ENCODE peak calls at places on chromosomes 3 and 15, in six cellular contexts. Z is foreskin fibroblast, E is neural crest cell, C is astrocyte of the spinal cord, W is brain microvascular endothelial cell, L is tibial nerve. U is an unnamed sample.
A peak's percentile ranks its signal among the peaks of the same experiment; 100 is the strongest.

GRCh38 chr3:43581343-43581742 is 40.5 kb downstream of the ANO10 start:
- DNase-seq in Z (peak; percentile 49), W (no peak), E (no peak), C (no peak), L (no peak), U (no peak)

GRCh38 chr3:134374791-134375541 is 719 bp upstream of the AMOTL2 start:
- DNase-seq in E (no peak), L (no peak), C (no peak), W (no peak), Z (no peak), U (no peak)

GRCh38 chr3:182435860-182436259 is 357.4 kb upstream of the ATP11B start:
- DNase-seq in L (no peak), C (no peak), W (no peak), E (no peak), Z (no peak), U (no peak)

GRCh38 chr15:88878720-88879184 is 16.6 kb downstream of the HAPLN3 start:
- DNase-seq in C (peak; percentile 30), Z (peak; percentile 73), E (peak; percentile 44), L (no peak), W (peak; percentile 47), U (no peak)

GRCh38 chr3:102514241-102514640 is 79.4 kb downstream of the ZPLD1 start:
- DNase-seq in Z (no peak), E (no peak), L (no peak), C (no peak), W (no peak), U (no peak)

GRCh38 chr15:42080585-42081462 is 13.5 kb downstream of the PLA2G4D start:
- DNase-seq in L (no peak), W (peak; percentile 14), E (no peak), Z (peak; percentile 60), C (peak; percentile 8), U (no peak)

GRCh38 chr3:192881159-192881786 is 36.4 kb downstream of the MB21D2 start:
- DNase-seq in W (no peak), C (no peak), Z (no peak), E (no peak), L (no peak), U (no peak)

GRCh38 chr3:151837057-151837456 is 23.1 kb downstream of the AADAC start:
- DNase-seq in L (no peak), Z (peak; percentile 86), W (peak; percentile 69), C (peak; percentile 77), E (no peak), U (no peak)

GRCh38 chr3:89851974-89852621 is 744.7 kb downstream of the EPHA3 start:
- DNase-seq in L (peak; percentile 6), E (peak; percentile 78), W (peak; percentile 27), C (peak; percentile 24), Z (peak; percentile 59), U (no peak)

GRCh38 chr3:178306427-178307115 is 229.7 kb upstream of the KCNMB2 start:
- DNase-seq in E (no peak), W (no peak), C (no peak), Z (peak; percentile 61), L (no peak), U (no peak)

GRCh38 chr3:12155833-12156232 is 2.9 kb downstream of the TIMP4 start:
- DNase-seq in Z (peak; percentile 85), C (peak; percentile 74), W (peak; percentile 87), E (no peak), L (no peak), U (no peak)

GRCh38 chr3:29764059-29764458 is 483.2 kb downstream of the RBMS3 start:
- DNase-seq in W (peak; percentile 84), Z (peak; percentile 92), L (no peak), E (no peak), C (peak; percentile 77), U (no peak)

GRCh38 chr3:132660056-132660744 is at the start of gene UBA5:
- DNase-seq in C (peak; percentile 76), E (peak; percentile 48), L (peak; percentile 48), Z (peak; percentile 84), W (peak; percentile 44), U (peak; percentile 87)

GRCh38 chr3:140204271-140204984 is 269.4 kb downstream of the CLSTN2 start:
- DNase-seq in W (no peak), E (no peak), C (no peak), Z (no peak), L (no peak), U (no peak)

GRCh38 chr15:65772909-65773308 is 19.2 kb downstream of the DENND4A start:
- DNase-seq in Z (no peak), E (no peak), C (no peak), L (no peak), W (no peak), U (no peak)

GRCh38 chr3:157335677-157336076 is 101.0 kb upstream of the PTX3 start:
- DNase-seq in C (peak; percentile 84), Z (peak; percentile 79), L (no peak), E (peak; percentile 57), W (peak; percentile 77), U (no peak)

GRCh38 chr3:52238193-52238760 is 681 bp downstream of the TWF2 start:
- DNase-seq in E (no peak), W (no peak), C (no peak), L (no peak), Z (peak; percentile 38), U (no peak)

GRCh38 chr15:73015493-73015892 is 36.8 kb upstream of the NEO1 start:
- DNase-seq in Z (no peak), W (no peak), L (no peak), C (no peak), E (no peak), U (no peak)

GRCh38 chr3:20069178-20069532 is 28.9 kb downstream of the KAT2B start:
- DNase-seq in Z (no peak), C (no peak), W (no peak), E (no peak), L (no peak), U (no peak)

GRCh38 chr3:45113625-45114050 is 32.5 kb downstream of the CDCP1 start:
- DNase-seq in W (no peak), C (no peak), E (no peak), L (no peak), Z (no peak), U (no peak)

GRCh38 chr3:4060064-4060463 is 243.1 kb upstream of the SETMAR start:
- DNase-seq in E (no peak), L (no peak), C (no peak), Z (no peak), W (no peak), U (no peak)

GRCh38 chr15:95996494-95996893 is 334.0 kb upstream of the NR2F2 start:
- DNase-seq in W (no peak), L (no peak), Z (peak; percentile 19), C (peak; percentile 36), E (no peak), U (no peak)

GRCh38 chr3:189238071-189238470 is 66.3 kb downstream of the TPRG1 start:
- DNase-seq in L (no peak), W (no peak), Z (no peak), C (no peak), E (no peak), U (no peak)

GRCh38 chr3:30516238-30516637 is 90.2 kb upstream of the TGFBR2 start:
- DNase-seq in E (no peak), C (peak; percentile 48), Z (peak; percentile 66), W (no peak), L (no peak), U (no peak)

GRCh38 chr3:45067486-45067885 is 41.4 kb downstream of the CLEC3B start:
- DNase-seq in E (no peak), L (no peak), C (no peak), Z (peak; percentile 32), W (no peak), U (no peak)

GRCh38 chr3:57423335-57423734 is 120.8 kb downstream of the DNAH12 start:
- DNase-seq in W (no peak), E (no peak), L (no peak), C (no peak), Z (no peak), U (no peak)

GRCh38 chr3:57421336-57421735 is 122.8 kb downstream of the DNAH12 start:
- DNase-seq in L (no peak), E (no peak), Z (peak; percentile 36), W (no peak), C (no peak), U (no peak)

GRCh38 chr3:57420007-57420406 is 124.1 kb downstream of the DNAH12 start:
- DNase-seq in W (no peak), Z (no peak), C (no peak), E (no peak), L (no peak), U (no peak)
- TF ChIP-seq CTCF in W (no peak), Z (no peak), C (no peak), E (no peak), L (no peak), U (no peak)

DNA sequence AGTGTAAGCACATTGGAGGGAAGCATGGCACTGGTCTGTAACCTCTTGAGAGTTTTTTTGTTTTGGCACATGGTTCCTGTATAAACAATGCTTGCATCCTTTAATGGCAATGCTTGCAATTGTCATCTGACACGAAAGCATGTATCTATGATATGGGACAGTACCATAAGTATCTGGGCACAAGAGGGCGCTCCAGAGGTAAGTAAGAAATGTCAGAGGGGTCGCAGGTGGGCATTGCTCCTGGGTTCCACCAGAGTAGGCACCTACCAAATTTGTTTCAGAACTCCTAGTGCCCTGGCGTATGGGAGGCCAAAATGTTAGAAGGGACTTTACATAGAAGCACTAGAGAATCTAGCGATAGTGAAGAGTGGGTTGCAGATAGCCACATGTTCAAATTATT is 58.7 kb upstream of the BCHE start:
- DNase-seq in C (no peak), E (peak; percentile 29), Z (no peak), W (peak; percentile 9), L (no peak), U (no peak)
- TF ChIP-seq CTCF in C (peak; percentile 35), E (peak; percentile 50), Z (no peak), W (peak; percentile 57), L (no peak), U (no peak)

DNA sequence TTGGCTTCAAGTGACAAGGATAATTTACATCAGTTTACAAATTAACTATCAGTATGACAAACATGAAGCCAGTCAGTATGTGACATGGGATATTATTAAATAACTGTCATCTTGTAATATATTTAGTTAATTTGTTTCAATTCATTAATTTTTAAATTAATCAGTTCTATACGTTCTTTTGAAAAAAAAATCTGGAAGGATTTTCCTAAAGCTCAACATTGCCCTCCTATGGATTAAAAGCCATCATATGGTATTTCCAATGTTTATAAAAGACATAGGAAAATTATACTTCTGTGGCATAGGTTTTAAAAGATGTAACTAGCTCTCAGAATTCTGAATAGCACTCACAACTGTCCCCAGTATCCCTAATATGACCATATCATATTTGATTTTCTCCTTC is 134.4 kb downstream of the PLOD2 start:
- DNase-seq in W (no peak), Z (peak; percentile 10), E (no peak), L (no peak), C (no peak), U (no peak)
- TF ChIP-seq CTCF in W (no peak), Z (no peak), E (no peak), L (no peak), C (peak; percentile 4), U (peak; percentile 46)

DNA sequence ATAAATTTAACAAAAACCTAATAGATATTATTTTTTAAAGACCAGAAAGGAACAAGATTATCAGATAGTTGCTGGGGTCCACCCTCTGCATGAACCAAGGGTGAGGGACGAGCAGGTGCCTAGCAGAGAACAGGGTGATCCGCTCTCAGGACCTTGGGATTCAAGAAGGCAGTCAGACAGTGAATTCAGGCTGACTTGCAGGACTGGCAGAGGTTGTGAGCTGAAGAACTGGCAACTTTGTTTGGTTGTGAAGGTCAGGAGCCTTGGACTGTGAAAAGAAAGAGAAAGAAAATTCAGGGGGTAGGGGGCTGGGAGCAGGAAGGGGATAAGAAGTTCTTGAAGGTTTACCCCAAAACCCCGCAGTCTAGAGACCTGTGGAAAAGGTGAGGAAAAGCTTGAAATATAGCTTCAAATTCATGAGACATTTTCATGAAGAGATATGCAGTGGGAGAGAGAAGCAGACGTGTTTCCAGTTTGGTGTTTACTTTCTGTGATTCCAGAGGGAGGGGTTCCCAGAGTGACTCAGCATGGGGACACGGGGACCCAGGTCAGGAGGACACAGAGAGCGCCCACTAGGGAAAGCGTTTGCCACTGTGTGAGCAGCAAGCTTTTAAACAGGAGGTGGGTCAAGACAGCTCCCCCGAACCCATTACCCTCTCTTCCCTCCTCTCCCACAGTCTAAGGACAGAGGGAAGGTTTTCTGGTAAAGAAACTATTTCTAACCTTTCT is 217.2 kb upstream of the UMPS start:
- DNase-seq in W (no peak), C (no peak), L (no peak), Z (no peak), E (no peak), U (no peak)
- TF ChIP-seq CTCF in W (no peak), C (no peak), L (no peak), Z (no peak), E (no peak), U (no peak)